ENCODE peak calls at places on chromosomes 13 and 19, in five cellular contexts. Z, K, F, V and X are unnamed samples.

GRCh38 chr19:14715841-14716240 is 26.0 kb downstream of the ZNF333 start:
- DNase-seq in V (no peak), F (no peak), Z (no peak), K (no peak), X (no peak)

GRCh38 chr19:37930416-37930815 is 23.4 kb downstream of the SIPA1L3 start:
- DNase-seq in Z (no peak), V (no peak), F (peak; percentile 43), K (peak; percentile 35), X (no peak)

GRCh38 chr19:13033244-13033643 is 38.0 kb downstream of the NFIX start:
- DNase-seq in F (no peak), Z (no peak), V (peak; percentile 13), K (no peak), X (no peak)

GRCh38 chr19:13150919-13151604 is 851 bp downstream of the IER2 start:
- DNase-seq in Z (no peak), F (no peak), V (no peak), K (no peak), X (peak; percentile 20)

GRCh38 chr19:56131651-56132050 is 9.4 kb upstream of the ZNF444 start:
- DNase-seq in K (no peak), Z (no peak), F (no peak), V (no peak), X (no peak)

GRCh38 chr13:19763618-19764017 is 19.1 kb downstream of the PSPC1 start:
- DNase-seq in Z (no peak), F (no peak), V (no peak), K (no peak), X (no peak)

GRCh38 chr13:83810136-83810535 is 72.1 kb downstream of the SLITRK1 start:
- DNase-seq in V (no peak), Z (no peak), F (no peak), K (no peak), X (no peak)

GRCh38 chr19:47637550-47637949 is 28.6 kb downstream of the BICRA start:
- DNase-seq in K (no peak), Z (no peak), F (peak; percentile 64), V (peak; percentile 97), X (no peak)

GRCh38 chr13:62356977-62357376 is 941.3 kb upstream of the PCDH20 start:
- DNase-seq in K (no peak), F (no peak), Z (no peak), V (no peak), X (no peak)

GRCh38 chr19:33521480-33522370 is at the start of gene PEPD:
- DNase-seq in K (peak; percentile 100), Z (peak; percentile 92), V (peak; percentile 90), F (peak; percentile 89), X (peak; percentile 86)

GRCh38 chr19:18109731-18110671 is 12.4 kb downstream of the MAST3 start:
- DNase-seq in K (peak; percentile 58), V (peak; percentile 25), F (no peak), Z (no peak), X (peak; percentile 38)

GRCh38 chr19:6113616-6114188 is 3.4 kb upstream of the RFX2 start:
- DNase-seq in V (no peak), Z (no peak), K (no peak), F (no peak), X (no peak)

GRCh38 chr19:50678323-50678722 is 29.1 kb downstream of the C19orf81 start:
- DNase-seq in K (no peak), F (no peak), Z (no peak), V (no peak), X (no peak)

GRCh38 chr19:13579388-13580060 is 73.2 kb upstream of the CACNA1A start:
- DNase-seq in K (no peak), F (no peak), V (no peak), Z (no peak), X (peak; percentile 3)

GRCh38 chr13:113110852-113111315 is 5.3 kb downstream of the F7 start:
- DNase-seq in V (no peak), Z (no peak), F (no peak), K (no peak), X (no peak)

GRCh38 chr13:100128838-100129237 is 39.9 kb downstream of the PCCA start:
- DNase-seq in K (no peak), Z (no peak), F (no peak), V (peak; percentile 77), X (no peak)

GRCh38 chr13:28466151-28466550 is 28.8 kb downstream of the FLT1 start:
- DNase-seq in Z (no peak), F (no peak), K (no peak), V (no peak), X (no peak)

GRCh38 chr19:49437231-49437630 is 4.1 kb downstream of the SLC17A7 start:
- DNase-seq in Z (peak; percentile 72), K (no peak), F (no peak), V (no peak), X (no peak)

GRCh38 chr13:41136396-41137031 is 3.9 kb upstream of the KBTBD6 start:
- DNase-seq in V (no peak), F (no peak), K (no peak), Z (no peak), X (no peak)

GRCh38 chr13:40777166-40777956 is 6.4 kb upstream of the MRPS31 start:
- DNase-seq in V (peak; percentile 46), K (no peak), Z (no peak), F (peak; percentile 67), X (peak; percentile 77)

GRCh38 chr19:45296365-45296764 is 26.3 kb downstream of the CKM start:
- DNase-seq in Z (no peak), V (peak; percentile 70), K (no peak), F (no peak), X (no peak)

GRCh38 chr13:34294483-34295129 is 476.7 kb downstream of the RFC3 start:
- DNase-seq in K (no peak), F (peak; percentile 10), Z (no peak), V (no peak), X (no peak)

GRCh38 chr19:3515891-3516422 is 9.8 kb downstream of the FZR1 start:
- DNase-seq in F (peak; percentile 22), K (no peak), V (no peak), Z (no peak), X (no peak)

GRCh38 chr13:24713022-24713421 is 32.8 kb downstream of the ATP12A start:
- DNase-seq in K (no peak), V (peak; percentile 44), Z (no peak), F (no peak), X (no peak)

GRCh38 chr13:46527237-46527636 is 25.7 kb upstream of the LRCH1 start:
- DNase-seq in K (no peak), F (no peak), Z (no peak), V (no peak), X (no peak)

GRCh38 chr19:3670796-3671679 is 29.2 kb downstream of the PIP5K1C start:
- DNase-seq in V (no peak), Z (no peak), K (no peak), F (peak; percentile 89), X (no peak)

GRCh38 chr13:31436478-31436877 is 236.7 kb downstream of the B3GLCT start:
- DNase-seq in F (no peak), V (no peak), K (no peak), Z (no peak), X (no peak)

GRCh38 chr13:99281811-99282263 is 23.7 kb upstream of the GPR18 start:
- DNase-seq in Z (no peak), V (peak; percentile 89), K (no peak), F (no peak), X (no peak)

GRCh38 chr19:33388231-33388816 is 14.8 kb downstream of the CEBPG start:
- DNase-seq in F (no peak), K (no peak), Z (no peak), V (no peak), X (no peak)

GRCh38 chr13:95027638-95028037 is 273.6 kb downstream of the ABCC4 start:
- DNase-seq in V (no peak), K (no peak), F (no peak), Z (no peak), X (no peak)

GRCh38 chr13:94305463-94305862 is 174.0 kb downstream of the DCT start:
- DNase-seq in V (no peak), F (peak; percentile 83), Z (no peak), K (no peak), X (peak; percentile 88)